ENCODE peak calls at places on chromosomes 4 and X, in six cellular contexts. C, X, B, R, G and W are unnamed samples.

GRCh38 chr4:7199129-7199725 is 6.9 kb downstream of the SORCS2 start:
- DNase-seq in C (no peak), X (peak; percentile 40), B (no peak), R (peak; percentile 49), G (no peak), W (no peak)

GRCh38 chr4:84470204-84470785 is 28.8 kb downstream of the NKX6-1 start:
- DNase-seq in C (peak; percentile 20), X (no peak), B (no peak), R (no peak), G (no peak), W (no peak)

GRCh38 chrX:1629244-1629643 is 14.4 kb downstream of the ASMT start:
- DNase-seq in C (no peak), X (no peak), B (no peak), R (no peak), G (no peak), W (no peak)

GRCh38 chr4:33650036-33650435 is 2594.3 kb downstream of the ARAP2 start:
- DNase-seq in C (no peak), X (no peak), B (no peak), R (no peak), G (no peak), W (no peak)

GRCh38 chr4:44446801-44447562 is 1.6 kb downstream of the KCTD8 start:
- DNase-seq in C (peak; percentile 36), X (no peak), B (no peak), R (peak; percentile 54), G (peak; percentile 33), W (peak; percentile 52)

GRCh38 chrX:19017271-19017670 is 33.4 kb upstream of the PHKA2 start:
- DNase-seq in C (peak; percentile 66), X (no peak), B (peak; percentile 39), R (no peak), G (no peak), W (no peak)

GRCh38 chr4:27828843-27829242 is 968.2 kb downstream of the STIM2 start:
- DNase-seq in C (no peak), X (no peak), B (no peak), R (no peak), G (no peak), W (no peak)

GRCh38 chr4:74311696-74312313 is 3.5 kb downstream of the EPGN start:
- DNase-seq in C (peak; percentile 68), X (no peak), B (peak; percentile 78), R (no peak), G (no peak), W (no peak)

GRCh38 chrX:107577933-107578332 is 50.4 kb upstream of the PRPS1 start:
- DNase-seq in C (no peak), X (no peak), B (no peak), R (no peak), G (no peak), W (no peak)

GRCh38 chrX:68997911-68998310 is 167.3 kb downstream of the PJA1 start:
- DNase-seq in C (no peak), X (peak; percentile 70), B (peak; percentile 88), R (no peak), G (no peak), W (no peak)

GRCh38 chrX:2829066-2829430 is 318 bp downstream of the GYG2 start:
- DNase-seq in C (peak; percentile 86), X (no peak), B (no peak), R (no peak), G (no peak), W (peak; percentile 81)

GRCh38 chrX:68807818-68808217 is 21.0 kb upstream of the EFNB1 start:
- DNase-seq in C (peak; percentile 42), X (no peak), B (no peak), R (no peak), G (no peak), W (no peak)

GRCh38 chr4:132063829-132064228 is 1085.3 kb upstream of the PCDH10 start:
- DNase-seq in C (no peak), X (no peak), B (no peak), R (no peak), G (no peak), W (no peak)

GRCh38 chrX:39886282-39886681 is 211.5 kb downstream of the BCOR start:
- DNase-seq in C (no peak), X (no peak), B (no peak), R (peak; percentile 72), G (peak; percentile 40), W (peak; percentile 32)

GRCh38 chr4:154630307-154630706 is 17.9 kb upstream of the FGG start:
- DNase-seq in C (no peak), X (no peak), B (no peak), R (no peak), G (no peak), W (no peak)

GRCh38 chr4:154634058-154634457 is 21.6 kb upstream of the FGG start:
- DNase-seq in C (no peak), X (no peak), B (no peak), R (no peak), G (no peak), W (no peak)
- H3K4me1 ChIP-seq in C (no peaks in the 10 kb centered on the region), X (no peaks in the 10 kb centered on the region), B (no peaks in the 10 kb centered on the region), R (no peaks in the 10 kb centered on the region), G (no peaks in the 10 kb centered on the region), W (no peaks in the 10 kb centered on the region)

GRCh38 chrX:23626651-23627050 is 40.6 kb upstream of the PRDX4 start:
- DNase-seq in C (no peak), X (no peak), B (no peak), R (no peak), G (no peak), W (no peak)
- TF ChIP-seq CTCF in C (peak; percentile 40), X (no peak), B (no peak), R (no peak), G (no peak), W (no peak)

GRCh38 chr4:122857160-122857559 is 30.5 kb downstream of the FGF2 start:
- DNase-seq in C (no peak), X (no peak), B (no peak), R (no peak), G (no peak), W (no peak)
- H3K4me1 ChIP-seq in C (peaks cover 65% of the 10 kb centered on the region), X (peaks cover 14% of the 10 kb centered on the region), B (peaks cover 4% of the 10 kb centered on the region), R (peaks cover 6% of the 10 kb centered on the region), G (no peaks in the 10 kb centered on the region), W (no peaks in the 10 kb centered on the region)

GRCh38 chr4:153645183-153645582 is 38.9 kb upstream of the TLR2 start:
- DNase-seq in C (no peak), X (no peak), B (no peak), R (no peak), G (no peak), W (no peak)

GRCh38 chr4:153649572-153649991 is 34.5 kb upstream of the TLR2 start:
- DNase-seq in C (peak; percentile 67), X (no peak), B (peak; percentile 28), R (no peak), G (no peak), W (no peak)

GRCh38 chr4:153651961-153652784 is 31.9 kb upstream of the TLR2 start:
- DNase-seq in C (no peak), X (no peak), B (no peak), R (no peak), G (no peak), W (no peak)

GRCh38 chr4:153651041-153651960 is 32.8 kb upstream of the TLR2 start:
- DNase-seq in C (no peak), X (peak; percentile 76), B (no peak), R (peak; percentile 74), G (no peak), W (peak; percentile 57)

GRCh38 chr4:153647975-153648374 is 36.1 kb upstream of the TLR2 start:
- DNase-seq in C (no peak), X (no peak), B (no peak), R (no peak), G (no peak), W (no peak)
- TF ChIP-seq CTCF in C (no peak), X (no peak), B (no peak), R (no peak), G (no peak), W (no peak)

GRCh38 chr4:121150486-121150885 is 13.6 kb downstream of the TNIP3 start:
- DNase-seq in C (no peak), X (no peak), B (no peak), R (no peak), G (no peak), W (no peak)

GRCh38 chr4:121150003-121150402 is 14.1 kb downstream of the TNIP3 start:
- DNase-seq in C (no peak), X (no peak), B (no peak), R (no peak), G (no peak), W (no peak)

GRCh38 chr4:121156822-121157769 is 7.0 kb downstream of the TNIP3 start:
- DNase-seq in C (peak; percentile 77), X (peak; percentile 66), B (peak; percentile 25), R (peak; percentile 77), G (no peak), W (no peak)

GRCh38 chr4:121154103-121154515 is 10.0 kb downstream of the TNIP3 start:
- DNase-seq in C (no peak), X (no peak), B (no peak), R (no peak), G (no peak), W (no peak)

GRCh38 chr4:121155893-121156292 is 8.2 kb downstream of the TNIP3 start:
- DNase-seq in C (no peak), X (no peak), B (peak; percentile 85), R (no peak), G (no peak), W (no peak)
- H3K4me1 ChIP-seq in C (peaks cover 3% of the 10 kb centered on the region), X (no peaks in the 10 kb centered on the region), B (no peaks in the 10 kb centered on the region), R (peaks cover 18% of the 10 kb centered on the region), G (peaks cover 8% of the 10 kb centered on the region), W (no peaks in the 10 kb centered on the region)

DNA sequence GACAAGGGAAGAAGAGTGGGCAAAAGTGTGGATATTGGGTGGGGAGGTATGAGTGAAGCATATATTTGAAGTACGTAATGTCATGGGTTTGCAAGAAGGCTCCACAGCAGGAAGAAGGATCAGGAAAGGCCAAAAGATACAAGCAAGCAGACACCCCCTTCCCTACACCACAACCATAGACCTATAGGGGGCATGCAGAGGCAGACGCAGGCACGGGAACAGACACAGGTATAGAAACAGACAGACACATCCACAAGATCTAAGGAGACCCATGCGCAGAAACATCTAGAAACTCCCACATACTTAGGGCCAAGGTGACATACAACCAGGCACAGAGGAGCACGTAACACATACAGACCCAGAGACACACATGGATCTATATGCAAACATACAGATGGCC is 14.3 kb downstream of the FGD1 start:
- DNase-seq in C (no peak), X (no peak), B (no peak), R (no peak), G (no peak), W (no peak)
- TF ChIP-seq CTCF in C (peak; percentile 22), X (no peak), B (no peak), R (no peak), G (no peak), W (no peak)